ENCODE peak calls at places on chromosomes 5 and 9, in six cellular contexts. R is keratinocyte, C is PC-3, Z is GM23248, N is Karpas-422, B is mammary epithelial cell. W is an unnamed sample. For H3K27me3 and H3K36me3, the result is how much of the 10 kb centered on the place peaks cover.

GRCh38 chr5:40172721-40173120 is 507.0 kb upstream of the PTGER4 start:
- DNase-seq in B (peak), C (peak), R (no peak), N (no peak), Z (no peak), W (no peak)

GRCh38 chr5:35853652-35854051 is 3.0 kb upstream of the IL7R start:
- DNase-seq in R (no peak), Z (no peak), C (no peak), B (no peak), N (no peak), W (no peak)

GRCh38 chr5:109654455-109654854 is 35.3 kb upstream of the MAN2A1 start:
- DNase-seq in C (peak), Z (peak), N (no peak), R (no peak), B (peak), W (peak)

GRCh38 chr5:105872569-105873270 is 1798.0 kb downstream of the EFNA5 start:
- DNase-seq in N (no peak), Z (no peak), C (no peak), B (no peak), R (no peak), W (no peak)

GRCh38 chr9:84300271-84300670 is 40.3 kb downstream of the SLC28A3 start:
- DNase-seq in B (peak), C (no peak), N (no peak), Z (peak), R (peak), W (peak)

GRCh38 chr5:147898875-147899401 is 7.4 kb downstream of the C5orf46 start:
- DNase-seq in B (peak), Z (no peak), R (no peak), N (no peak), C (peak), W (peak)

GRCh38 chr9:90891656-90892055 is 90.0 kb downstream of the SYK start:
- DNase-seq in Z (no peak), R (no peak), N (no peak), B (no peak), C (no peak), W (no peak)

GRCh38 chr5:51678335-51678734 is 295.1 kb downstream of the ISL1 start:
- DNase-seq in C (no peak), R (no peak), N (no peak), B (no peak), Z (no peak), W (no peak)

GRCh38 chr9:91223000-91223399 is 138.7 kb downstream of the AUH start:
- DNase-seq in R (no peak), C (no peak), B (peak), Z (no peak), N (no peak), W (no peak)

GRCh38 chr9:38761334-38761733 is 41.4 kb upstream of the FAM240B start:
- DNase-seq in R (no peak), Z (no peak), B (no peak), N (no peak), C (no peak), W (no peak)

GRCh38 chr9:135775911-135776310 is 73.9 kb downstream of the KCNT1 start:
- DNase-seq in N (no peak), C (no peak), R (no peak), B (no peak), Z (no peak), W (no peak)

GRCh38 chr5:54671111-54671531 is 153.6 kb downstream of the SNX18 start:
- DNase-seq in Z (peak), B (peak), R (no peak), N (no peak), C (no peak), W (peak)

GRCh38 chr5:96083361-96083881 is 121.8 kb upstream of the ELL2 start:
- DNase-seq in C (no peak), Z (peak), R (no peak), N (peak), B (no peak), W (no peak)

GRCh38 chr9:104278929-104279500 is 184.9 kb downstream of the SMC2 start:
- DNase-seq in B (no peak), Z (no peak), R (no peak), N (no peak), C (no peak), W (no peak)

GRCh38 chr5:135114759-135115158 is 80.7 kb upstream of the PITX1 start:
- DNase-seq in N (no peak), Z (no peak), R (no peak), C (no peak), B (peak), W (no peak)

GRCh38 chr9:19028835-19029451 is 4.1 kb downstream of the SAXO1 start:
- DNase-seq in R (no peak), Z (peak), B (peak), N (peak), C (peak), W (peak)

GRCh38 chr9:131278421-131279111 is 2.3 kb upstream of the FAM78A start:
- DNase-seq in N (peak), B (no peak), Z (no peak), R (no peak), C (no peak), W (no peak)

GRCh38 chr5:175658299-175659145 is 651 bp downstream of the HRH2 start:
- DNase-seq in N (no peak), R (no peak), Z (no peak), B (no peak), C (no peak), W (no peak)

GRCh38 chr9:18393340-18394130 is 80.4 kb upstream of the ADAMTSL1 start:
- DNase-seq in B (peak), R (peak), N (no peak), Z (peak), C (peak), W (peak)

GRCh38 chr9:69085523-69086283 is 50.2 kb downstream of the FXN start:
- DNase-seq in C (no peak), Z (peak), B (no peak), R (no peak), N (peak), W (peak)

GRCh38 chr5:60699549-60700346 is at the start of gene DEPDC1B:
- DNase-seq in R (no peak), Z (peak), N (peak), B (peak), C (peak), W (peak)

GRCh38 chr5:137292461-137293025 is 206.6 kb downstream of the SPOCK1 start:
- DNase-seq in C (peak), R (no peak), B (no peak), N (no peak), Z (no peak), W (no peak)

GRCh38 chr5:72860499-72860898 is 44.0 kb downstream of the TNPO1 start:
- DNase-seq in N (no peak), C (no peak), Z (peak), R (no peak), B (no peak), W (peak)

GRCh38 chr9:72602629-72603028 is 81.2 kb downstream of the TMC1 start:
- DNase-seq in Z (peak), R (no peak), N (no peak), C (no peak), B (no peak), W (peak)

GRCh38 chr5:65801332-65801731 is 79.3 kb downstream of the NLN start:
- DNase-seq in C (no peak), B (peak), Z (peak), N (no peak), R (no peak), W (no peak)

GRCh38 chr9:126125577-126125976 is 201.1 kb upstream of the MVB12B start:
- DNase-seq in Z (no peak), R (no peak), N (no peak), B (no peak), C (peak), W (no peak)

GRCh38 chr9:102506391-102506790 is 488.7 kb upstream of the CYLC2 start:
- DNase-seq in Z (no peak), B (no peak), R (no peak), C (no peak), N (no peak), W (no peak)

GRCh38 chr5:206406-206805 is 11.5 kb downstream of the CCDC127 start:
- DNase-seq in Z (no peak), C (no peak), B (no peak), N (no peak), R (no peak), W (peak)

GRCh38 chr5:34765662-34766061 is 73.3 kb upstream of the TTC23L start:
- DNase-seq in B (no peak), C (no peak), N (no peak), Z (no peak), R (no peak), W (no peak)

GRCh38 chr9:113658565-113658935 is 195.0 kb downstream of the RGS3 start:
- DNase-seq in R (no peak), Z (no peak), B (no peak), N (no peak), C (no peak), W (no peak)

GRCh38 chr9:97758334-97758916 is 61.3 kb upstream of the XPA start:
- DNase-seq in N (no peak), C (no peak), Z (peak), R (no peak), B (no peak), W (no peak)

GRCh38 chr5:90967443-90967842 is 408.8 kb downstream of the ADGRV1 start:
- DNase-seq in C (no peak), N (no peak), B (no peak), Z (no peak), R (no peak), W (no peak)

GRCh38 chr5:2370626-2371418 is 380.7 kb downstream of the IRX2 start:
- DNase-seq in Z (no peak), R (no peak), N (no peak), B (no peak), C (no peak), W (no peak)

GRCh38 chr5:176810687-176811501 is 535 bp downstream of the UNC5A start:
- DNase-seq in Z (peak), C (no peak), R (no peak), N (no peak), B (peak), W (peak)
- H3K27me3 ChIP-seq in Z (under half), C (under half), R (half or more), N (under half), B (under half), W (under half)

GRCh38 chr5:112892776-112893175 is 29.3 kb downstream of the REEP5 start:
- DNase-seq in R (no peak), C (no peak), B (no peak), N (no peak), Z (no peak), W (no peak)
- H3K36me3 ChIP-seq in R (under half), C (under half), B (under half), N (under half), Z (under half), W (under half)

GRCh38 chr5:159034083-159034824 is 65.5 kb downstream of the EBF1 start:
- DNase-seq in Z (no peak), B (no peak), N (no peak), R (no peak), C (peak), W (no peak)

GRCh38 chr5:159033351-159033657 is 66.4 kb downstream of the EBF1 start:
- DNase-seq in Z (no peak), B (no peak), R (no peak), C (no peak), N (no peak), W (no peak)

GRCh38 chr5:159031915-159032314 is 67.8 kb downstream of the EBF1 start:
- DNase-seq in N (no peak), B (no peak), C (no peak), Z (no peak), R (no peak), W (no peak)

GRCh38 chr5:159031513-159031912 is 68.2 kb downstream of the EBF1 start:
- DNase-seq in Z (no peak), N (no peak), R (no peak), B (no peak), C (no peak), W (peak)

DNA sequence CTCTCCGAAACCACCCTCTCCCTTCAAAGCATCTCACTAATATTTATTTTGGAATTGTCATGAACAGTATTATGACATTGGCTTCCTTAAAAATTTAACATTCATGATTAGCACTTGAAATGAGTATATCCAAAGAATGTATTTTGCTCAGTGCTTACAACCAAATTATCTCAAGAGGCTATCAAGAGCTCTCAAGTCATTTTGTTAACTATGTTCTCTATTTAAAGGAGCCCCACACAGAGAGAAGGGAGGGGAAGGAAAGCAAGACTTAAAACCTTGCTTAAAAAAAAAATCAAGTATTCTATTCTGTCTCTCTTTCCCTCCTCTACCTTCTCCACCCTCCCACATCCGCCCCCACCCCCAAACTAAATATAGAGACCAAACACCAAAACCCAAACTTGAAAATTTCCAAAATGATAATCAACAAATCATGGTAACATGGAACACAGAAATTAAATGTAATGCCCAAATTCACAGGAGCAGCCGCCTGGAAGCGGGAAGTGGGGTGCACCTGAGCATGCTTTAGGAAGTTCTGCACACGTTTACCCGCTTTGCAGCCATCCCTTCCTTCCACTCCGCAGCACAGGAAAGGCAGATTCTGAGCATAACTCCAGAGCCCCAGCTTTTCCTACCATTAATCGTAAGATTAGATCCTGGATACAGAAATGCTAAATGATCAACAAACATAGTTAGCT is 66.9 kb downstream of the EBF1 start:
- DNase-seq in R (no peak), Z (no peak), B (no peak), C (no peak), N (no peak), W (no peak)
- H3K9ac ChIP-seq in R (no peak), Z (no peak), B (no peak), C (no peak), N (no peak), W (no peak)

DNA sequence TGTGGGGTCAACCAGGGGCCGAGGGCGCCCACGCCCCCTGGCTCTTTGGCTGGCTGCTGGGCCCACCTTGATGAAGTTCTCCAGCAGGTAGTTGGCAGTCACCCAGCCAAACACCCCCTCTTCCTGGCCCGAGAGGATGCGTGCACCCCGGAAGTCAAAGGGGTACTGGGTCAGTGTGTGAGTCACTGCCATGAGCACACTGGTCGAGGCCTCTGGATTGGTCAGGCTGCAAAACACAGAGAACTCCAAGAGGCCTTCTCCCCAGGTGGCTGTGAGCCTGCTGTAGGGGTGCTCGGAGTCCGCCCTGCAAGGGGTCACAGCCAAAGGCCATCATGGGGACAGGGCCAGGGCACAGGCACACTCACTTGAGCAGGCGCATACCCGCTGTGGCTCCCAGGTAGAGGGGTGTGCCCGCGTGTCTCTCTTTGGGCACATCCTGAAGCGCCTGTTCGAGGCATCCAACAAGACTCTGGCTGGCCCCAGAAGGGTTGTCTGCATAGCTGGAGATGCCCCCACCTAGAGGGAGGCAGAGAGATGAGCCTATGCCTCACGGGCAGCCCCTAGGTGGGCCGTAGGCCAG is 2.6 kb downstream of the ENTPD2 start:
- DNase-seq in Z (no peak), B (no peak), R (no peak), C (no peak), N (no peak), W (no peak)
- H3K27me3 ChIP-seq in Z (under half), B (under half), R (under half), C (under half), N (under half), W (under half)